ENCODE peak calls at places on chromosomes 13 and 19, in four cellular contexts. A, M, S and P are unnamed samples.

GRCh38 chr19:17868669-17869068 is 3.1 kb upstream of the SLC5A5 start:
- DNase-seq in A (no peak), S (no peak), M (no peak), P (no peak)

GRCh38 chr13:37652596-37652995 is 54.0 kb upstream of the POSTN start:
- DNase-seq in M (no peak), A (no peak), S (no peak), P (no peak)

GRCh38 chr13:113187263-113187669 is 21.2 kb downstream of the PCID2 start:
- DNase-seq in S (peak; percentile 90), A (peak; percentile 99), M (no peak), P (peak; percentile 99)

GRCh38 chr19:45442927-45443461 is 19.3 kb upstream of the ERCC1 start:
- DNase-seq in S (peak; percentile 80), M (peak; percentile 71), A (peak; percentile 48), P (peak; percentile 40)

GRCh38 chr13:48783181-48783630 is 129.5 kb downstream of the CYSLTR2 start:
- DNase-seq in M (no peak), S (peak; percentile 90), A (peak; percentile 99), P (peak; percentile 90)

GRCh38 chr13:91609353-91609752 is 210.9 kb downstream of the GPC5 start:
- DNase-seq in A (peak; percentile 47), S (no peak), M (no peak), P (no peak)

GRCh38 chr19:55383789-55384575 is at the start of gene TMEM238:
- DNase-seq in S (no peak), A (peak; percentile 70), M (peak; percentile 87), P (peak; percentile 82)

GRCh38 chr13:48151766-48152165 is 56.9 kb upstream of the MED4 start:
- DNase-seq in S (no peak), A (no peak), M (no peak), P (no peak)

GRCh38 chr19:16508546-16508945 is 12.4 kb downstream of the C19orf44 start:
- DNase-seq in A (no peak), S (no peak), M (no peak), P (no peak)

GRCh38 chr19:8396185-8396562 is 6.0 kb downstream of the RAB11B start:
- DNase-seq in M (no peak), A (no peak), S (no peak), P (no peak)

GRCh38 chr13:21674271-21675009 is 3.6 kb downstream of the FGF9 start:
- DNase-seq in A (no peak), S (no peak), M (peak; percentile 75), P (no peak)

GRCh38 chr13:111183087-111183645 is 68.1 kb downstream of the ARHGEF7 start:
- DNase-seq in M (no peak), A (no peak), S (no peak), P (no peak)

GRCh38 chr19:16454519-16454918 is 17.3 kb downstream of the EPS15L1 start:
- DNase-seq in S (no peak), A (no peak), M (no peak), P (no peak)

GRCh38 chr13:36530050-36530789 is 97.9 kb downstream of the CCNA1 start:
- DNase-seq in S (no peak), A (peak; percentile 48), M (no peak), P (peak; percentile 82)

GRCh38 chr19:53961523-53962345 is 1.0 kb upstream of the CACNG8 start:
- DNase-seq in S (no peak), A (peak; percentile 72), M (no peak), P (no peak)

GRCh38 chr19:30077851-30078355 is 135.9 kb downstream of the URI1 start:
- DNase-seq in A (no peak), M (no peak), S (peak; percentile 45), P (no peak)

GRCh38 chr19:19134687-19135158 is 3.6 kb downstream of the TMEM161A start:
- DNase-seq in S (no peak), A (no peak), M (peak; percentile 52), P (no peak)

GRCh38 chr19:11295665-11296245 is at the start of gene TSPAN16:
- DNase-seq in A (no peak), S (no peak), M (no peak), P (no peak)

GRCh38 chr13:31008400-31009115 is 76.1 kb downstream of the TEX26 start:
- DNase-seq in S (no peak), M (no peak), A (no peak), P (peak; percentile 37)

GRCh38 chr19:1509589-1510441 is 3.0 kb downstream of the ADAMTSL5 start:
- DNase-seq in M (no peak), S (no peak), A (no peak), P (no peak)

GRCh38 chr19:51706296-51706695 is 13.2 kb downstream of the SPACA6 start:
- DNase-seq in S (no peak), A (no peak), M (no peak), P (no peak)

GRCh38 chr13:110419391-110419791 is 112.3 kb downstream of the COL4A2 start:
- DNase-seq in A (no peak), M (no peak), S (no peak), P (peak; percentile 70)

GRCh38 chr19:51091895-51092873 is 9.5 kb upstream of the KLK14 start:
- DNase-seq in M (no peak), S (no peak), A (no peak), P (no peak)

GRCh38 chr13:32676242-32676641 is 90.0 kb downstream of the PDS5B start:
- DNase-seq in A (no peak), S (no peak), M (no peak), P (no peak)

GRCh38 chr13:28568286-28568685 is 73.4 kb upstream of the FLT1 start:
- DNase-seq in A (peak; percentile 58), M (no peak), S (no peak), P (no peak)

GRCh38 chr13:98853791-98854191 is 101.3 kb upstream of the SLC15A1 start:
- DNase-seq in A (peak; percentile 37), S (no peak), M (no peak), P (peak; percentile 30)

GRCh38 chr13:113102727-113103126 is 2.9 kb upstream of the F7 start:
- DNase-seq in M (no peak), A (no peak), S (no peak), P (no peak)

GRCh38 chr19:57887195-57887941 is 1.5 kb downstream of the ZNF814 start:
- DNase-seq in S (no peak), M (no peak), A (peak; percentile 50), P (peak; percentile 59)

GRCh38 chr13:27036236-27036981 is 135.2 kb downstream of the USP12 start:
- DNase-seq in S (no peak), A (peak; percentile 56), M (no peak), P (no peak)

GRCh38 chr13:27038323-27038722 is 133.3 kb downstream of the USP12 start:
- DNase-seq in S (no peak), A (peak; percentile 78), M (no peak), P (peak; percentile 80)

GRCh38 chr13:27037571-27037970 is 134.0 kb downstream of the USP12 start:
- DNase-seq in M (no peak), A (no peak), S (no peak), P (no peak)

GRCh38 chr13:27035892-27036235 is 135.7 kb downstream of the USP12 start:
- DNase-seq in A (peak; percentile 24), M (no peak), S (no peak), P (peak; percentile 56)

GRCh38 chr13:27037171-27037570 is 134.4 kb downstream of the USP12 start:
- DNase-seq in S (no peak), A (no peak), M (no peak), P (no peak)
- TF ChIP-seq CTCF in S (no peak), A (no peak), M (no peak), P (no peak)

GRCh38 chr13:40984670-40985366 is 34.3 kb downstream of the ELF1 start:
- DNase-seq in A (no peak), M (peak; percentile 71), S (no peak), P (peak; percentile 15)
- H3K4me3 ChIP-seq in A (peak overlapping the region; percentile 7), M (peak overlapping the region; percentile 85), S (no peak overlapping the region), P (no peak overlapping the region)

DNA sequence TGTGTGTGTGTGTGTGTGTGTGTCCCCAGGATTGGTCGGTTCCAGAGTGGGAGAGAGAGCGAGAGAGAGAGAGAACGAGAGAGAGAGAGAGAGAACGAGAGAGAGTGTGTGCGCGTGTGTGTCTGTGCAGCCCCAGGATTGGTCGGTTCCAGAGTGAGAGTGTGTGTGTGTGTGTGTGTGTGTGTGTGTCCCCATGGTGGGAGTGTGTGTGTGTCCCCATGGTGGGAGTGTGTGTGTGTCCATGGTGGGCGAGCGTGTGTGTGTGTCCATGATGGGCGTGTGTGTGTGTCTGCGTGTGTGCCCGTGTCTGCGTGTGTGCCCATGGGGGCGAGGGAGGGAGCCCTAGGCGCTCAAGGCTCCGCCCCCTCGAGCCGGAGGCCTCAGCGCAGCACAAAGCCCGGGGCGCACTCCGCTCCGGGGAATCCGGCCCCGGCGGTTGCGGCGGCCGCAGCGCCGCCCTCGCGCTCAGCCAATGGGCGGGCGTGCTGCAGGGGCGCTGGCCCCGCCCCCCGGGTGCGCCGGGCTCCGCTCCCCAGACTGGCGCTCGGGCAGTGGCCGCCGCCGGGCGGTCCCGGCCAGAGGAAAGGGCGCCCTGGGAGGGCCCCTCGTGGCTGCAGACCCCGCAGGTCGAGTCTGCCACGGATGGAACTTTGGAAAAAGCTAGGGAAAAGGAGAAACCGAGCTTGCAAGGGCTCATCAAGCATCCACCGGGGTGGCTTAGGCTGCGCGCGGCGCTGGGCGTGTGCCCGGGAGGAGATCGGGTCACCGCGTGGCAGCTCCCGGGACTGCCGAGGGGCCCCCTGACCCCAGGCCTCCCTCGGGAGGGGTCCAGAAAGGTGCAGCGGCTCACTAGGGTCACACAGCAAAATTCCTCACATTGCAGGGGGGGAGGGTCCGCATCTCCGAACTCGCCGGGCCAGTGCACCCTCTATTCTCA is 96.2 kb downstream of the INSR start:
- DNase-seq in M (peak; percentile 97), S (peak; percentile 97), A (peak; percentile 97), P (peak; percentile 73)
- TF ChIP-seq CTCF in M (no peak), S (peak; percentile 39), A (no peak), P (no peak)

GRCh38 chr13:99894835-99895427 is 76.6 kb downstream of the ZIC5 start:
- DNase-seq in M (no peak), S (no peak), A (peak; percentile 4), P (no peak)
- H3K4me3 ChIP-seq in M (no peak overlapping the region), S (peak overlapping the region; percentile 17), A (peak overlapping the region; percentile 26), P (peak overlapping the region; percentile 5)

GRCh38 chr19:47309038-47309437 is 623 bp upstream of the C5AR1 start:
- DNase-seq in M (no peak), A (peak; percentile 69), S (peak; percentile 83), P (no peak)

GRCh38 chr19:47312366-47313006 is 2.8 kb downstream of the C5AR1 start:
- DNase-seq in S (no peak), M (no peak), A (no peak), P (no peak)

GRCh38 chr19:47310819-47311218 is 1.2 kb downstream of the C5AR1 start:
- DNase-seq in S (peak; percentile 76), A (no peak), M (no peak), P (peak; percentile 78)

GRCh38 chr19:47310323-47310722 is 662 bp downstream of the C5AR1 start:
- DNase-seq in M (no peak), A (no peak), S (no peak), P (no peak)

DNA sequence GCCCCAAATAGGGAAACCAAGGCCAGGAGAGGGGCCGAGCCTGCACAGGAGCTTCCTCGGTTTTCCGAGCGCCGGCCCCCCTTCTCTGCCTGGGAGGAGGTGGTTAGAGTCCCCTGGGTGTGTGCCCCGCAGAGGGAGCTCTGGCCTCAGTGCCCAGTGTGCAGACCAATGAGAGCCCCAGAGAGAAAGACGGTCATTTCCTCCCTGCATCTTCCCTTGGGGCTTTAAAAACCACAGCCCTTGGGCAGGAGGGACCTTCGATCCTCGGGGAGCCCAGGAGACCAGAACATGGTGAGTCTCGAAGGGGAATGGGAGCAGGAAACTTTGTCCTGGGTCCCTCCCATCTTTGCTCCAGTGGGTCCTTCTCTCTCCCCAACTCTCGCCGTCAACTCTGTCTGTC is at the start of gene C5AR1:
- DNase-seq in A (no peak), S (peak; percentile 76), M (no peak), P (no peak)
- TF ChIP-seq CTCF in A (no peak), S (no peak), M (no peak), P (no peak)

GRCh38 chr19:35741216-35741541 is 1.1 kb downstream of the IGFLR1 start:
- DNase-seq in S (no peak), A (no peak), M (no peak), P (no peak)
- H3K4me3 ChIP-seq in S (peak overlapping the region; percentile 58), A (peak overlapping the region; percentile 62), M (peak overlapping the region; percentile 69), P (peak overlapping the region; percentile 72)